ENCODE peak calls at places on chromosomes 7 and 10, in five cellular contexts. One of them, this sample, is unnamed.

GRCh38 chr7:99098824-99099498 is 44.9 kb downstream of the SMURF1 start:
- DNase-seq in HepG2: peak
- DNase-seq in GM12878: no peak
- DNase-seq in K562: no peak
- DNase-seq in H1: no peak
- DNase-seq in this sample: no peak

GRCh38 chr10:22849077-22849810 is 78.6 kb upstream of the ARMC3 start:
- DNase-seq in HepG2: peak
- DNase-seq in GM12878: no peak
- DNase-seq in K562: no peak
- DNase-seq in H1: no peak
- DNase-seq in this sample: no peak

GRCh38 chr7:155069992-155070827 is at the start of gene HTR5A:
- DNase-seq in HepG2: peak
- DNase-seq in GM12878: peak
- DNase-seq in K562: peak
- DNase-seq in H1: peak
- DNase-seq in this sample: peak

GRCh38 chr10:86708068-86708782 is 39.9 kb downstream of the LDB3 start:
- DNase-seq in HepG2: no peak
- DNase-seq in GM12878: no peak
- DNase-seq in K562: no peak
- DNase-seq in H1: no peak
- DNase-seq in this sample: no peak

GRCh38 chr7:127366680-127367079 is 25.8 kb downstream of the ZNF800 start:
- DNase-seq in HepG2: no peak
- DNase-seq in GM12878: no peak
- DNase-seq in K562: no peak
- DNase-seq in H1: no peak
- DNase-seq in this sample: no peak

GRCh38 chr7:56092789-56093531 is at the start of gene PHKG1:
- DNase-seq in HepG2: peak
- DNase-seq in GM12878: no peak
- DNase-seq in K562: peak
- DNase-seq in H1: no peak
- DNase-seq in this sample: peak

GRCh38 chr7:36747251-36747968 is 23.1 kb upstream of the AOAH start:
- DNase-seq in HepG2: no peak
- DNase-seq in GM12878: no peak
- DNase-seq in K562: no peak
- DNase-seq in H1: no peak
- DNase-seq in this sample: no peak

GRCh38 chr7:80499350-80499955 is 12.4 kb downstream of the GNAT3 start:
- DNase-seq in HepG2: peak
- DNase-seq in GM12878: no peak
- DNase-seq in K562: no peak
- DNase-seq in H1: no peak
- DNase-seq in this sample: peak

GRCh38 chr7:101172854-101173751 is 7.0 kb downstream of the NAT16 start:
- DNase-seq in HepG2: no peak
- DNase-seq in GM12878: no peak
- DNase-seq in K562: peak
- DNase-seq in H1: peak
- DNase-seq in this sample: peak

GRCh38 chr10:123496996-123497660 is 169.0 kb upstream of the GPR26 start:
- DNase-seq in HepG2: no peak
- DNase-seq in GM12878: no peak
- DNase-seq in K562: no peak
- DNase-seq in H1: no peak
- DNase-seq in this sample: no peak

GRCh38 chr7:99380032-99380822 is 5.7 kb downstream of the ARPC1B start:
- DNase-seq in HepG2: no peak
- DNase-seq in GM12878: peak
- DNase-seq in K562: peak
- DNase-seq in H1: no peak
- DNase-seq in this sample: no peak

GRCh38 chr10:132961-133898 is 2.0 kb upstream of the ZMYND11 start:
- DNase-seq in HepG2: peak
- DNase-seq in GM12878: no peak
- DNase-seq in K562: no peak
- DNase-seq in H1: no peak
- DNase-seq in this sample: no peak

GRCh38 chr10:51489009-51489408 is 210.4 kb downstream of the CSTF2T start:
- DNase-seq in HepG2: no peak
- DNase-seq in GM12878: no peak
- DNase-seq in K562: no peak
- DNase-seq in H1: no peak
- DNase-seq in this sample: no peak

GRCh38 chr7:7416031-7416968 is 119.4 kb downstream of the COL28A1 start:
- DNase-seq in HepG2: no peak
- DNase-seq in GM12878: no peak
- DNase-seq in K562: no peak
- DNase-seq in H1: no peak
- DNase-seq in this sample: no peak

GRCh38 chr10:112336556-112337201 is 37.2 kb upstream of the ACSL5 start:
- DNase-seq in HepG2: no peak
- DNase-seq in GM12878: no peak
- DNase-seq in K562: no peak
- DNase-seq in H1: no peak
- DNase-seq in this sample: no peak

GRCh38 chr7:84847790-84848189 is 339.1 kb downstream of the SEMA3D start:
- DNase-seq in HepG2: no peak
- DNase-seq in GM12878: no peak
- DNase-seq in K562: no peak
- DNase-seq in H1: no peak
- DNase-seq in this sample: no peak

GRCh38 chr7:101220295-101220694 is 2.3 kb downstream of the ZNHIT1 start:
- DNase-seq in HepG2: peak
- DNase-seq in GM12878: no peak
- DNase-seq in K562: no peak
- DNase-seq in H1: no peak
- DNase-seq in this sample: no peak

GRCh38 chr10:35758086-35758485 is 116.0 kb upstream of the FZD8 start:
- DNase-seq in HepG2: no peak
- DNase-seq in GM12878: no peak
- DNase-seq in K562: no peak
- DNase-seq in H1: no peak
- DNase-seq in this sample: no peak

GRCh38 chr10:18085855-18086254 is 54.4 kb upstream of the CACNB2 start:
- DNase-seq in HepG2: no peak
- DNase-seq in GM12878: no peak
- DNase-seq in K562: no peak
- DNase-seq in H1: no peak
- DNase-seq in this sample: no peak

GRCh38 chr10:51653025-51653424 is 46.4 kb downstream of the CSTF2T start:
- DNase-seq in HepG2: no peak
- DNase-seq in GM12878: no peak
- DNase-seq in K562: no peak
- DNase-seq in H1: no peak
- DNase-seq in this sample: no peak

GRCh38 chr7:66626236-66626957 is 2.3 kb upstream of the KCTD7 start:
- DNase-seq in HepG2: peak
- DNase-seq in GM12878: no peak
- DNase-seq in K562: no peak
- DNase-seq in H1: no peak
- DNase-seq in this sample: no peak

GRCh38 chr7:103343758-103344452 is 662 bp downstream of the DNAJC2 start:
- DNase-seq in HepG2: peak
- DNase-seq in GM12878: no peak
- DNase-seq in K562: no peak
- DNase-seq in H1: no peak
- DNase-seq in this sample: peak

DNA sequence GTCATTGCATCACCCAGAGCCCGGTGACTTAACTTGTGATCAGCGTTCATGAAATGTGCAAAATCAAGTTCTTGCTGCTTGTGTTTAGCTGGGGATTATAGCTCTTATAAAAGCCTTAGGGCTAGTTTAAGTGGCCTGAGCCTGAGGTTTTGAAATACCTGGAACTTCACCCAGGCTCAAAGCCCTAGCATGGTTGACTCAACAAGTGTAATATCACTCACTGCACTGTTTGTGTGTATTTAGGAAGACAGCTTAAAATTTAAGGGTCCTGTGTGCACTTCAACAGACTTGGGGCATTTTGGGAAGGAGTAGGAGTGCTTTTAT is 489.5 kb downstream of the GATA3 start:
- DNase-seq in HepG2: no peak
- DNase-seq in GM12878: no peak
- DNase-seq in K562: no peak
- DNase-seq in H1: no peak
- DNase-seq in this sample: no peak
- TF ChIP-seq CREB1 in HepG2: no peak
- TF ChIP-seq CREB1 in GM12878: no peak
- TF ChIP-seq CREB1 in K562: no peak
- TF ChIP-seq CREB1 in H1: no peak
- TF ChIP-seq CREB1 in this sample: no peak

GRCh38 chr7:904847-905246 is 28.5 kb downstream of the GET4 start:
- DNase-seq in HepG2: no peak
- DNase-seq in GM12878: no peak
- DNase-seq in K562: no peak
- DNase-seq in H1: no peak
- DNase-seq in this sample: no peak
- TF ChIP-seq SP1 in HepG2: no peak
- TF ChIP-seq SP1 in GM12878: no peak
- TF ChIP-seq SP1 in K562: no peak
- TF ChIP-seq SP1 in H1: no peak
- TF ChIP-seq SP1 in this sample: no peak

DNA sequence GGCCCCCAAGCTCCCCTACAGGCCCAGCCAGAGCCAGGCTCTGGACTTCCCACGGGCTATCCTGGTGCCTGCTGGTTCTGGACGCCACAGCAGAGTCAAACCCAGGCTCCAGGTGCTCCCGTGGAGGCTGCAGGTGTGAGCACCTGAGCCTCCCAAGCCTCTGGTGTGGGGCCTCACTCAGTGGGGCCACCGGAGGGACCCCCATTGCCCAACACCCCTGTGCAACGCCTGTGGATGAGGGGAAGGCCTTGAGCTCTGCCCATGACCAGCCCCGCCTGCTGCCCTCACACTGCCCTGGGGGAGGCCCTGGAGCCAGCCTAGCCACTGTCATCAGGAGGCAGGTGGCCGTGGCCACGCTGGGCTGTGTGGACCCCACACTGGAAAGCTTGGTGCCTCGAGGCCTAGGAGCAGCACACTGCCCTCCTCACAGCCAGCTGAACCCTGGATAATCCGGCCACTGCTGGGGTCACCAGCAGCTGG is 229.3 kb downstream of the MAD1L1 start:
- DNase-seq in HepG2: no peak
- DNase-seq in GM12878: no peak
- DNase-seq in K562: no peak
- DNase-seq in H1: no peak
- DNase-seq in this sample: peak
- TF ChIP-seq CREB1 in HepG2: no peak
- TF ChIP-seq CREB1 in GM12878: no peak
- TF ChIP-seq CREB1 in K562: no peak
- TF ChIP-seq CREB1 in H1: no peak
- TF ChIP-seq CREB1 in this sample: no peak

DNA sequence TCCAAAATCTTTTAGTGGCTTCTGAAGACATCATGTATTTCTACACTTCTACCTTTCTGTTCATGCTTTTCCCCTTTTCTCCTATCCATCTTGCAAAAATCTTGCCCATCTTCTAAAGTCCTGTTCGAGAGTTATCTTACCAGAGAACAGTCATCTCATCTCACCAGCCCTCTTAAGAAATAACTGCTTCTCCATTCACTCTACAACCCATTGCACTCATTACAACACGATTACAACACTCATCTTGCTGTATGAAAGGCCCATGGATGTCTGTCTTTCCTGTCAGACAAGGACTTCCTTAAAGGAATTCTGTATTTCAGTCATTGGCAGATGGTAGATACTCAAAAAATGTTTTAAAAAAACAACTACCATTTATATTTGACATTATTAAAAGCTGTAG is 30.8 kb downstream of the ZNF438 start:
- DNase-seq in HepG2: no peak
- DNase-seq in GM12878: no peak
- DNase-seq in K562: no peak
- DNase-seq in H1: no peak
- DNase-seq in this sample: no peak
- TF ChIP-seq SP1 in HepG2: no peak
- TF ChIP-seq SP1 in GM12878: no peak
- TF ChIP-seq SP1 in K562: no peak
- TF ChIP-seq SP1 in H1: no peak
- TF ChIP-seq SP1 in this sample: no peak

GRCh38 chr10:62985807-62986525 is 147.2 kb upstream of the NRBF2 start:
- DNase-seq in HepG2: no peak
- DNase-seq in GM12878: no peak
- DNase-seq in K562: no peak
- DNase-seq in H1: no peak
- DNase-seq in this sample: no peak
- TF ChIP-seq CREB1 in HepG2: no peak
- TF ChIP-seq CREB1 in GM12878: no peak
- TF ChIP-seq CREB1 in K562: no peak
- TF ChIP-seq CREB1 in H1: no peak
- TF ChIP-seq CREB1 in this sample: no peak

GRCh38 chr7:25622716-25623115 is 394.4 kb upstream of the NPVF start:
- DNase-seq in HepG2: no peak
- DNase-seq in GM12878: no peak
- DNase-seq in K562: no peak
- DNase-seq in H1: no peak
- DNase-seq in this sample: no peak
- TF ChIP-seq SP1 in HepG2: no peak
- TF ChIP-seq SP1 in GM12878: no peak
- TF ChIP-seq SP1 in K562: no peak
- TF ChIP-seq SP1 in H1: no peak
- TF ChIP-seq SP1 in this sample: no peak

DNA sequence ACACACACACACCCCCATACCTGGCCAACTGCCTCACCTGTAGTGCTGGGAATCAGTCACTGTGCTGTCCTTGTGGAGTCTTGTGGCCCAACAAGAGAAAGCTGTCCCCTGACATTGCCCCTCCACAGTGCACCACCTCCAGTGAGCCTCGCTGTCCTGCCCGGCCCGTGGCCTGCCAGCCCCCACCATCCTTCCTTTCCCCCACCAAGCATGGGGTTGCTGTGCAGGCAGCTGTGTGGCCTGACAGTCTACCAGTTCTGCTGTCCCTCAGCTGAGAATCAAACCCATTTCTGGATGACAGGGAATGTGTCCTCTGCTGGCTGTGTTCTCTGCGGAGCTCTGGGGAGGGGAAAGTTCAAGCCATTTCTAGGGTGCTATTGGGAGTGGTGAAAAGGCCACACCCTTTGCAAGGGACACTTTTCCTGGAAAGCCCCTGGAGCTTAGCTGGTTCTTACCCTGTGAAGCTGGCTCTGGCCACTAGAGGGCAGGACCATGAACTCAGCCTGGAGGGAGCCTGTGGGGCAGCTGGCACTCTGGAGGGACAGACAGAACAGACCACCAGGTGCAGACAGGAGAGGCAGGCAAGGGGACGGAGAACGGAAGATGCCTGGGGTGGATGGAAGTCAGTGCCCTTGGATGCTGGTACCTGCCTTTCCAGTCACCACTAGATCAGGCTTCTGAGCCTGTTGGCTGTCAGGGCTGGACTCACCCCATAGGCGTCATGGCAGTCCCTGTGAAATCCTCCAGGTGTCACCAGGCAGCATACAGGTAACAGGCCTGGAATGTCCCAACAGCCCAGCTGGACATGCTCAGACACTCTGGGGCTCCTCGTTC is 10.5 kb upstream of the MTPAP start:
- DNase-seq in HepG2: peak
- DNase-seq in GM12878: peak
- DNase-seq in K562: peak
- DNase-seq in H1: peak
- DNase-seq in this sample: peak
- TF ChIP-seq CREB1 in HepG2: no peak
- TF ChIP-seq CREB1 in GM12878: no peak
- TF ChIP-seq CREB1 in K562: no peak
- TF ChIP-seq CREB1 in H1: peak
- TF ChIP-seq CREB1 in this sample: no peak

This sample was measured in WTC11.